ENCODE peak calls at places on chromosome 19, in nine cellular contexts. W, V, S, P, L, N, Z, H and C are unnamed samples.

GRCh38 chr19:49154279-49154678 is 917 bp downstream of the HRC start:
- DNase-seq in W (no peak), V (no peak), S (no peak), P (no peak), L (no peak), N (no peak), Z (no peak), H (no peak), C (no peak)

GRCh38 chr19:12603714-12604113 is 6.9 kb downstream of the ZNF490 start:
- DNase-seq in W (peak), V (no peak), S (no peak), P (no peak), L (no peak), N (no peak), Z (no peak), H (peak), C (no peak)

GRCh38 chr19:10503002-10503789 is at the start of gene KEAP1:
- DNase-seq in W (peak), V (peak), S (peak), P (peak), L (peak), N (no peak), Z (no peak), H (no peak), C (no peak)

GRCh38 chr19:6241056-6241455 is 38.7 kb downstream of the MLLT1 start:
- DNase-seq in W (no peak), V (no peak), S (no peak), P (no peak), L (no peak), N (no peak), Z (no peak), H (no peak), C (peak)

GRCh38 chr19:51462681-51463080 is 4.4 kb upstream of the SIGLEC8 start:
- DNase-seq in W (no peak), V (no peak), S (no peak), P (peak), L (no peak), N (no peak), Z (no peak), H (no peak), C (no peak)

GRCh38 chr19:10565028-10565566 is 713 bp downstream of the KRI1 start:
- DNase-seq in W (peak), V (peak), S (peak), P (no peak), L (peak), N (peak), Z (no peak), H (no peak), C (no peak)

GRCh38 chr19:3570619-3571018 is 2.1 kb upstream of the HMG20B start:
- DNase-seq in W (no peak), V (no peak), S (no peak), P (no peak), L (no peak), N (no peak), Z (peak), H (no peak), C (no peak)

GRCh38 chr19:751501-752341 is 809 bp downstream of the MISP start:
- DNase-seq in W (no peak), V (peak), S (no peak), P (no peak), L (peak), N (no peak), Z (no peak), H (no peak), C (no peak)

GRCh38 chr19:15841875-15842569 is 26.6 kb upstream of the OR10H1 start:
- DNase-seq in W (no peak), V (no peak), S (no peak), P (no peak), L (no peak), N (no peak), Z (no peak), H (no peak), C (no peak)

GRCh38 chr19:10551698-10552301 is 8.1 kb downstream of the ATG4D start:
- DNase-seq in W (peak), V (peak), S (no peak), P (no peak), L (peak), N (no peak), Z (no peak), H (no peak), C (no peak)

GRCh38 chr19:8500158-8500557 is 2.3 kb downstream of the PRAM1 start:
- DNase-seq in W (no peak), V (no peak), S (no peak), P (no peak), L (no peak), N (no peak), Z (no peak), H (no peak), C (no peak)

GRCh38 chr19:15195987-15196682 is 4.7 kb downstream of the NOTCH3 start:
- DNase-seq in W (no peak), V (peak), S (no peak), P (peak), L (no peak), N (no peak), Z (no peak), H (no peak), C (peak)

GRCh38 chr19:49986354-49986753 is 25.4 kb upstream of the SIGLEC11 start:
- DNase-seq in W (no peak), V (no peak), S (no peak), P (no peak), L (no peak), N (no peak), Z (no peak), H (no peak), C (no peak)

GRCh38 chr19:2533686-2534085 is 57.8 kb downstream of the GADD45B start:
- DNase-seq in W (no peak), V (no peak), S (no peak), P (no peak), L (no peak), N (no peak), Z (no peak), H (no peak), C (no peak)

GRCh38 chr19:40225440-40226305 is 816 bp downstream of the CCNP start:
- DNase-seq in W (no peak), V (peak), S (no peak), P (no peak), L (no peak), N (no peak), Z (no peak), H (no peak), C (no peak)

GRCh38 chr19:1064661-1065605 is 2.0 kb upstream of the ARHGAP45 start:
- DNase-seq in W (peak), V (peak), S (peak), P (no peak), L (peak), N (peak), Z (no peak), H (peak), C (no peak)

GRCh38 chr19:56840452-56841193 is at the start of the genes PEG3 and ZIM2:
- DNase-seq in W (no peak), V (no peak), S (no peak), P (peak), L (no peak), N (no peak), Z (peak), H (no peak), C (no peak)

GRCh38 chr19:3801412-3802096 is 15.4 kb upstream of the MATK start:
- DNase-seq in W (no peak), V (peak), S (no peak), P (peak), L (no peak), N (peak), Z (peak), H (peak), C (peak)

GRCh38 chr19:44539991-44540390 is 10.5 kb upstream of the CEACAM20 start:
- DNase-seq in W (no peak), V (no peak), S (no peak), P (peak), L (no peak), N (no peak), Z (no peak), H (no peak), C (no peak)

GRCh38 chr19:45419396-45419795 is 4.3 kb downstream of the ERCC1 start:
- DNase-seq in W (peak), V (peak), S (peak), P (no peak), L (no peak), N (no peak), Z (peak), H (no peak), C (no peak)

GRCh38 chr19:54142166-54142780 is 4.7 kb downstream of the CNOT3 start:
- DNase-seq in W (no peak), V (no peak), S (no peak), P (no peak), L (no peak), N (no peak), Z (no peak), H (no peak), C (no peak)

GRCh38 chr19:19444694-19445155 is 39.2 kb downstream of the GATAD2A start:
- DNase-seq in W (no peak), V (peak), S (peak), P (no peak), L (no peak), N (no peak), Z (no peak), H (no peak), C (no peak)

GRCh38 chr19:33248954-33249613 is 23.4 kb upstream of the SLC7A10 start:
- DNase-seq in W (no peak), V (no peak), S (no peak), P (no peak), L (peak), N (no peak), Z (no peak), H (no peak), C (no peak)